ENCODE peak calls at places on chromosomes 2 and 18, in nine cellular contexts. One of them, this sample, is unnamed.

GRCh38 chr2:139031722-139032121 is 251.5 kb upstream of the NXPH2 start:
- DNase-seq in stimulated activated CD4-positive, alpha-beta T cell treated with anti-CD3 and anti-CD28 coated beads, Interleukin-2, amount 100 ng/mL, for 48 hours: no peak
- DNase-seq in GM12865: peak; percentile 34
- DNase-seq in mesenchymal stem cell: no peak
- DNase-seq in KBM-7: no peak
- DNase-seq in ovary: no peak
- DNase-seq in iris pigment epithelial cell: peak; percentile 2
- DNase-seq in HT1080: peak; percentile 77
- DNase-seq in HS-5: no peak
- DNase-seq in this sample: no peak

GRCh38 chr2:124639524-124639923 is 614.4 kb downstream of the CNTNAP5 start:
- DNase-seq in stimulated activated CD4-positive, alpha-beta T cell treated with anti-CD3 and anti-CD28 coated beads, Interleukin-2, amount 100 ng/mL, for 48 hours: no peak
- DNase-seq in GM12865: no peak
- DNase-seq in mesenchymal stem cell: no peak
- DNase-seq in KBM-7: no peak
- DNase-seq in ovary: no peak
- DNase-seq in iris pigment epithelial cell: no peak
- DNase-seq in HT1080: no peak
- DNase-seq in HS-5: no peak
- DNase-seq in this sample: no peak

GRCh38 chr18:60189840-60190239 is 182.7 kb downstream of the MC4R start:
- DNase-seq in stimulated activated CD4-positive, alpha-beta T cell treated with anti-CD3 and anti-CD28 coated beads, Interleukin-2, amount 100 ng/mL, for 48 hours: no peak
- DNase-seq in GM12865: no peak
- DNase-seq in mesenchymal stem cell: no peak
- DNase-seq in KBM-7: no peak
- DNase-seq in ovary: no peak
- DNase-seq in iris pigment epithelial cell: no peak
- DNase-seq in HT1080: no peak
- DNase-seq in HS-5: no peak
- DNase-seq in this sample: no peak

GRCh38 chr2:108922141-108922915 is 66.7 kb downstream of the EDAR start:
- DNase-seq in stimulated activated CD4-positive, alpha-beta T cell treated with anti-CD3 and anti-CD28 coated beads, Interleukin-2, amount 100 ng/mL, for 48 hours: no peak
- DNase-seq in GM12865: no peak
- DNase-seq in mesenchymal stem cell: no peak
- DNase-seq in KBM-7: no peak
- DNase-seq in ovary: no peak
- DNase-seq in iris pigment epithelial cell: no peak
- DNase-seq in HT1080: peak; percentile 29
- DNase-seq in HS-5: peak; percentile 32
- DNase-seq in this sample: no peak

GRCh38 chr2:100919316-100919715 is 82.8 kb upstream of the RPL31 start:
- DNase-seq in stimulated activated CD4-positive, alpha-beta T cell treated with anti-CD3 and anti-CD28 coated beads, Interleukin-2, amount 100 ng/mL, for 48 hours: no peak
- DNase-seq in GM12865: no peak
- DNase-seq in mesenchymal stem cell: no peak
- DNase-seq in KBM-7: peak; percentile 25
- DNase-seq in ovary: no peak
- DNase-seq in iris pigment epithelial cell: no peak
- DNase-seq in HT1080: no peak
- DNase-seq in HS-5: no peak
- DNase-seq in this sample: no peak

GRCh38 chr2:232988444-232988843 is 24.6 kb downstream of the NGEF start:
- DNase-seq in stimulated activated CD4-positive, alpha-beta T cell treated with anti-CD3 and anti-CD28 coated beads, Interleukin-2, amount 100 ng/mL, for 48 hours: no peak
- DNase-seq in GM12865: no peak
- DNase-seq in mesenchymal stem cell: peak; percentile 82
- DNase-seq in KBM-7: no peak
- DNase-seq in ovary: no peak
- DNase-seq in iris pigment epithelial cell: peak; percentile 95
- DNase-seq in HT1080: peak; percentile 97
- DNase-seq in HS-5: peak; percentile 97
- DNase-seq in this sample: no peak

GRCh38 chr18:10006261-10006903 is 92.6 kb downstream of the VAPA start:
- DNase-seq in stimulated activated CD4-positive, alpha-beta T cell treated with anti-CD3 and anti-CD28 coated beads, Interleukin-2, amount 100 ng/mL, for 48 hours: no peak
- DNase-seq in GM12865: no peak
- DNase-seq in mesenchymal stem cell: peak; percentile 42
- DNase-seq in KBM-7: no peak
- DNase-seq in ovary: no peak
- DNase-seq in iris pigment epithelial cell: peak; percentile 25
- DNase-seq in HT1080: peak; percentile 18
- DNase-seq in HS-5: no peak
- DNase-seq in this sample: no peak

GRCh38 chr2:223865907-223866508 is 28.6 kb upstream of the AP1S3 start:
- DNase-seq in stimulated activated CD4-positive, alpha-beta T cell treated with anti-CD3 and anti-CD28 coated beads, Interleukin-2, amount 100 ng/mL, for 48 hours: no peak
- DNase-seq in GM12865: peak; percentile 28
- DNase-seq in mesenchymal stem cell: no peak
- DNase-seq in KBM-7: no peak
- DNase-seq in ovary: no peak
- DNase-seq in iris pigment epithelial cell: peak; percentile 38
- DNase-seq in HT1080: no peak
- DNase-seq in HS-5: no peak
- DNase-seq in this sample: no peak

GRCh38 chr2:197878792-197879191 is 74.4 kb downstream of the PLCL1 start:
- DNase-seq in stimulated activated CD4-positive, alpha-beta T cell treated with anti-CD3 and anti-CD28 coated beads, Interleukin-2, amount 100 ng/mL, for 48 hours: no peak
- DNase-seq in GM12865: no peak
- DNase-seq in mesenchymal stem cell: no peak
- DNase-seq in KBM-7: no peak
- DNase-seq in ovary: no peak
- DNase-seq in iris pigment epithelial cell: no peak
- DNase-seq in HT1080: no peak
- DNase-seq in HS-5: no peak
- DNase-seq in this sample: no peak

GRCh38 chr2:240780023-240780831 is 39.8 kb downstream of the KIF1A start:
- DNase-seq in stimulated activated CD4-positive, alpha-beta T cell treated with anti-CD3 and anti-CD28 coated beads, Interleukin-2, amount 100 ng/mL, for 48 hours: no peak
- DNase-seq in GM12865: no peak
- DNase-seq in mesenchymal stem cell: no peak
- DNase-seq in KBM-7: no peak
- DNase-seq in ovary: no peak
- DNase-seq in iris pigment epithelial cell: no peak
- DNase-seq in HT1080: no peak
- DNase-seq in HS-5: no peak
- DNase-seq in this sample: no peak

GRCh38 chr18:8788503-8789429 is 83.4 kb downstream of the MTCL1 start:
- DNase-seq in stimulated activated CD4-positive, alpha-beta T cell treated with anti-CD3 and anti-CD28 coated beads, Interleukin-2, amount 100 ng/mL, for 48 hours: no peak
- DNase-seq in GM12865: no peak
- DNase-seq in mesenchymal stem cell: no peak
- DNase-seq in KBM-7: no peak
- DNase-seq in ovary: no peak
- DNase-seq in iris pigment epithelial cell: no peak
- DNase-seq in HT1080: no peak
- DNase-seq in HS-5: no peak
- DNase-seq in this sample: no peak

GRCh38 chr2:151410485-151410833 is 757 bp downstream of the RIF1 start:
- DNase-seq in stimulated activated CD4-positive, alpha-beta T cell treated with anti-CD3 and anti-CD28 coated beads, Interleukin-2, amount 100 ng/mL, for 48 hours: peak; percentile 26
- DNase-seq in GM12865: no peak
- DNase-seq in mesenchymal stem cell: peak; percentile 27
- DNase-seq in KBM-7: peak; percentile 57
- DNase-seq in ovary: peak; percentile 42
- DNase-seq in iris pigment epithelial cell: peak; percentile 11
- DNase-seq in HT1080: peak; percentile 35
- DNase-seq in HS-5: no peak
- DNase-seq in this sample: no peak

GRCh38 chr2:104834431-104834830 is 19.5 kb upstream of the POU3F3 start:
- DNase-seq in stimulated activated CD4-positive, alpha-beta T cell treated with anti-CD3 and anti-CD28 coated beads, Interleukin-2, amount 100 ng/mL, for 48 hours: no peak
- DNase-seq in GM12865: no peak
- DNase-seq in mesenchymal stem cell: no peak
- DNase-seq in KBM-7: no peak
- DNase-seq in ovary: no peak
- DNase-seq in iris pigment epithelial cell: no peak
- DNase-seq in HT1080: no peak
- DNase-seq in HS-5: no peak
- DNase-seq in this sample: no peak

GRCh38 chr2:112705576-112705975 is 15.2 kb upstream of the NT5DC4 start:
- DNase-seq in stimulated activated CD4-positive, alpha-beta T cell treated with anti-CD3 and anti-CD28 coated beads, Interleukin-2, amount 100 ng/mL, for 48 hours: no peak
- DNase-seq in GM12865: no peak
- DNase-seq in mesenchymal stem cell: no peak
- DNase-seq in KBM-7: no peak
- DNase-seq in ovary: no peak
- DNase-seq in iris pigment epithelial cell: peak; percentile 26
- DNase-seq in HT1080: no peak
- DNase-seq in HS-5: no peak
- DNase-seq in this sample: peak; percentile 12

GRCh38 chr2:218831378-218831990 is at the start of gene PRKAG3:
- DNase-seq in stimulated activated CD4-positive, alpha-beta T cell treated with anti-CD3 and anti-CD28 coated beads, Interleukin-2, amount 100 ng/mL, for 48 hours: no peak
- DNase-seq in GM12865: no peak
- DNase-seq in mesenchymal stem cell: no peak
- DNase-seq in KBM-7: no peak
- DNase-seq in ovary: no peak
- DNase-seq in iris pigment epithelial cell: no peak
- DNase-seq in HT1080: no peak
- DNase-seq in HS-5: no peak
- DNase-seq in this sample: peak; percentile 58

GRCh38 chr18:25560369-25560768 is 208.4 kb upstream of the ZNF521 start:
- DNase-seq in stimulated activated CD4-positive, alpha-beta T cell treated with anti-CD3 and anti-CD28 coated beads, Interleukin-2, amount 100 ng/mL, for 48 hours: no peak
- DNase-seq in GM12865: no peak
- DNase-seq in mesenchymal stem cell: no peak
- DNase-seq in KBM-7: no peak
- DNase-seq in ovary: no peak
- DNase-seq in iris pigment epithelial cell: no peak
- DNase-seq in HT1080: no peak
- DNase-seq in HS-5: no peak
- DNase-seq in this sample: no peak

GRCh38 chr2:21443494-21444105 is 319.8 kb downstream of the TDRD15 start:
- DNase-seq in stimulated activated CD4-positive, alpha-beta T cell treated with anti-CD3 and anti-CD28 coated beads, Interleukin-2, amount 100 ng/mL, for 48 hours: no peak
- DNase-seq in GM12865: no peak
- DNase-seq in mesenchymal stem cell: no peak
- DNase-seq in KBM-7: no peak
- DNase-seq in ovary: no peak
- DNase-seq in iris pigment epithelial cell: peak; percentile 38
- DNase-seq in HT1080: no peak
- DNase-seq in HS-5: no peak
- DNase-seq in this sample: no peak

GRCh38 chr2:170500770-170501169 is 214.4 kb upstream of the SP5 start:
- DNase-seq in stimulated activated CD4-positive, alpha-beta T cell treated with anti-CD3 and anti-CD28 coated beads, Interleukin-2, amount 100 ng/mL, for 48 hours: no peak
- DNase-seq in GM12865: no peak
- DNase-seq in mesenchymal stem cell: peak; percentile 84
- DNase-seq in KBM-7: no peak
- DNase-seq in ovary: no peak
- DNase-seq in iris pigment epithelial cell: peak; percentile 72
- DNase-seq in HT1080: no peak
- DNase-seq in HS-5: peak; percentile 49
- DNase-seq in this sample: no peak

GRCh38 chr2:71925268-71926097 is 222.2 kb downstream of the CYP26B1 start:
- DNase-seq in stimulated activated CD4-positive, alpha-beta T cell treated with anti-CD3 and anti-CD28 coated beads, Interleukin-2, amount 100 ng/mL, for 48 hours: no peak
- DNase-seq in GM12865: no peak
- DNase-seq in mesenchymal stem cell: peak; percentile 53
- DNase-seq in KBM-7: no peak
- DNase-seq in ovary: no peak
- DNase-seq in iris pigment epithelial cell: peak; percentile 32
- DNase-seq in HT1080: peak; percentile 40
- DNase-seq in HS-5: no peak
- DNase-seq in this sample: no peak

GRCh38 chr2:75199428-75200011 is at the start of gene TACR1:
- DNase-seq in stimulated activated CD4-positive, alpha-beta T cell treated with anti-CD3 and anti-CD28 coated beads, Interleukin-2, amount 100 ng/mL, for 48 hours: peak; percentile 20
- DNase-seq in GM12865: peak; percentile 75
- DNase-seq in mesenchymal stem cell: peak; percentile 80
- DNase-seq in KBM-7: peak; percentile 39
- DNase-seq in ovary: peak; percentile 73
- DNase-seq in iris pigment epithelial cell: peak; percentile 59
- DNase-seq in HT1080: peak; percentile 49
- DNase-seq in HS-5: no peak
- DNase-seq in this sample: peak; percentile 73

GRCh38 chr2:6909431-6910385 is 7.5 kb upstream of the RNF144A start:
- DNase-seq in stimulated activated CD4-positive, alpha-beta T cell treated with anti-CD3 and anti-CD28 coated beads, Interleukin-2, amount 100 ng/mL, for 48 hours: no peak
- DNase-seq in GM12865: peak; percentile 84
- DNase-seq in mesenchymal stem cell: peak; percentile 24
- DNase-seq in KBM-7: peak; percentile 97
- DNase-seq in ovary: no peak
- DNase-seq in iris pigment epithelial cell: peak; percentile 47
- DNase-seq in HT1080: peak; percentile 45
- DNase-seq in HS-5: no peak
- DNase-seq in this sample: no peak

GRCh38 chr2:84494070-84494469 is 22.2 kb upstream of the DNAH6 start:
- DNase-seq in stimulated activated CD4-positive, alpha-beta T cell treated with anti-CD3 and anti-CD28 coated beads, Interleukin-2, amount 100 ng/mL, for 48 hours: no peak
- DNase-seq in GM12865: no peak
- DNase-seq in mesenchymal stem cell: peak; percentile 33
- DNase-seq in KBM-7: no peak
- DNase-seq in ovary: no peak
- DNase-seq in iris pigment epithelial cell: peak; percentile 54
- DNase-seq in HT1080: peak; percentile 89
- DNase-seq in HS-5: no peak
- DNase-seq in this sample: no peak

GRCh38 chr2:109404681-109405080 is 209.1 kb downstream of the SEPTIN10 start:
- DNase-seq in stimulated activated CD4-positive, alpha-beta T cell treated with anti-CD3 and anti-CD28 coated beads, Interleukin-2, amount 100 ng/mL, for 48 hours: no peak
- DNase-seq in GM12865: no peak
- DNase-seq in mesenchymal stem cell: no peak
- DNase-seq in KBM-7: no peak
- DNase-seq in ovary: no peak
- DNase-seq in iris pigment epithelial cell: no peak
- DNase-seq in HT1080: no peak
- DNase-seq in HS-5: no peak
- DNase-seq in this sample: no peak

GRCh38 chr2:204530464-204530805 is 14.8 kb upstream of the PARD3B start:
- DNase-seq in stimulated activated CD4-positive, alpha-beta T cell treated with anti-CD3 and anti-CD28 coated beads, Interleukin-2, amount 100 ng/mL, for 48 hours: no peak
- DNase-seq in GM12865: no peak
- DNase-seq in mesenchymal stem cell: no peak
- DNase-seq in KBM-7: no peak
- DNase-seq in ovary: no peak
- DNase-seq in iris pigment epithelial cell: no peak
- DNase-seq in HT1080: no peak
- DNase-seq in HS-5: no peak
- DNase-seq in this sample: no peak

GRCh38 chr2:73249636-73250035 is 15.5 kb downstream of the CCT7 start:
- DNase-seq in stimulated activated CD4-positive, alpha-beta T cell treated with anti-CD3 and anti-CD28 coated beads, Interleukin-2, amount 100 ng/mL, for 48 hours: no peak
- DNase-seq in GM12865: no peak
- DNase-seq in mesenchymal stem cell: no peak
- DNase-seq in KBM-7: no peak
- DNase-seq in ovary: peak; percentile 43
- DNase-seq in iris pigment epithelial cell: no peak
- DNase-seq in HT1080: no peak
- DNase-seq in HS-5: no peak
- DNase-seq in this sample: no peak

GRCh38 chr18:74290831-74291770 is 662 bp downstream of the CYB5A start:
- DNase-seq in stimulated activated CD4-positive, alpha-beta T cell treated with anti-CD3 and anti-CD28 coated beads, Interleukin-2, amount 100 ng/mL, for 48 hours: no peak
- DNase-seq in GM12865: peak; percentile 7
- DNase-seq in mesenchymal stem cell: no peak
- DNase-seq in KBM-7: no peak
- DNase-seq in ovary: peak; percentile 65
- DNase-seq in iris pigment epithelial cell: no peak
- DNase-seq in HT1080: no peak
- DNase-seq in HS-5: no peak
- DNase-seq in this sample: peak; percentile 68

GRCh38 chr2:43484323-43484930 is 111.4 kb downstream of the THADA start:
- DNase-seq in stimulated activated CD4-positive, alpha-beta T cell treated with anti-CD3 and anti-CD28 coated beads, Interleukin-2, amount 100 ng/mL, for 48 hours: no peak
- DNase-seq in GM12865: peak; percentile 82
- DNase-seq in mesenchymal stem cell: peak; percentile 83
- DNase-seq in KBM-7: peak; percentile 63
- DNase-seq in ovary: no peak
- DNase-seq in iris pigment epithelial cell: peak; percentile 85
- DNase-seq in HT1080: peak; percentile 20
- DNase-seq in HS-5: peak; percentile 47
- DNase-seq in this sample: no peak

GRCh38 chr2:73091164-73091563 is 19.7 kb upstream of the SFXN5 start:
- DNase-seq in stimulated activated CD4-positive, alpha-beta T cell treated with anti-CD3 and anti-CD28 coated beads, Interleukin-2, amount 100 ng/mL, for 48 hours: no peak
- DNase-seq in GM12865: no peak
- DNase-seq in mesenchymal stem cell: peak; percentile 48
- DNase-seq in KBM-7: no peak
- DNase-seq in ovary: no peak
- DNase-seq in iris pigment epithelial cell: peak; percentile 42
- DNase-seq in HT1080: no peak
- DNase-seq in HS-5: no peak
- DNase-seq in this sample: no peak

GRCh38 chr2:172208881-172209325 is 106.2 kb upstream of the DLX2 start:
- DNase-seq in stimulated activated CD4-positive, alpha-beta T cell treated with anti-CD3 and anti-CD28 coated beads, Interleukin-2, amount 100 ng/mL, for 48 hours: no peak
- DNase-seq in GM12865: no peak
- DNase-seq in mesenchymal stem cell: peak; percentile 59
- DNase-seq in KBM-7: peak; percentile 77
- DNase-seq in ovary: no peak
- DNase-seq in iris pigment epithelial cell: peak; percentile 83
- DNase-seq in HT1080: peak; percentile 81
- DNase-seq in HS-5: peak; percentile 92
- DNase-seq in this sample: no peak

GRCh38 chr2:189037518-189037917 is 63.3 kb downstream of the COL3A1 start:
- DNase-seq in stimulated activated CD4-positive, alpha-beta T cell treated with anti-CD3 and anti-CD28 coated beads, Interleukin-2, amount 100 ng/mL, for 48 hours: no peak
- DNase-seq in GM12865: no peak
- DNase-seq in mesenchymal stem cell: no peak
- DNase-seq in KBM-7: no peak
- DNase-seq in ovary: no peak
- DNase-seq in iris pigment epithelial cell: peak; percentile 45
- DNase-seq in HT1080: no peak
- DNase-seq in HS-5: peak; percentile 77
- DNase-seq in this sample: no peak

GRCh38 chr2:223956267-223956666 is 996 bp upstream of the MRPL44 start:
- DNase-seq in stimulated activated CD4-positive, alpha-beta T cell treated with anti-CD3 and anti-CD28 coated beads, Interleukin-2, amount 100 ng/mL, for 48 hours: no peak
- DNase-seq in GM12865: peak; percentile 57
- DNase-seq in mesenchymal stem cell: no peak
- DNase-seq in KBM-7: no peak
- DNase-seq in ovary: no peak
- DNase-seq in iris pigment epithelial cell: no peak
- DNase-seq in HT1080: no peak
- DNase-seq in HS-5: no peak
- DNase-seq in this sample: no peak